ENCODE peak calls at places on chromosomes 2 and 18, in four cellular contexts. E is Right ventricle myocardium superior; Z is A549; U is stimulated activated CD4-positive, alpha-beta T cell treated with anti-CD3 and anti-CD28 coated beads, Interleukin-1b, Interleukin-23, amount 100 ng/mL, for 48 hours. X is an unnamed sample.
A peak's percentile ranks its signal among the peaks of the same experiment; 100 is the strongest.

GRCh38 chr2:199988176-199988575 is 32.8 kb downstream of the MAIP1 start:
- DNase-seq in E (no peak), Z (no peak), U (no peak), X (no peak)

GRCh38 chr18:4106407-4107033 is 348.6 kb downstream of the DLGAP1 start:
- DNase-seq in E (peak; percentile 65), Z (peak; percentile 3), U (peak; percentile 65), X (peak; percentile 71)

GRCh38 chr2:99960724-99961566 is 181.4 kb downstream of the AFF3 start:
- DNase-seq in E (peak; percentile 71), Z (no peak), U (no peak), X (no peak)

GRCh38 chr2:30689496-30690125 is 117.6 kb downstream of the CAPN13 start:
- DNase-seq in E (no peak), Z (no peak), U (no peak), X (no peak)

GRCh38 chr2:127105656-127106456 is 1.1 kb downstream of the BIN1 start:
- DNase-seq in E (no peak), Z (no peak), U (no peak), X (peak; percentile 21)

GRCh38 chr2:48572797-48573196 is 42.8 kb downstream of the STON1 start:
- DNase-seq in E (no peak), Z (no peak), U (no peak), X (no peak)

GRCh38 chr2:69645026-69645425 is 1.5 kb upstream of the AAK1 start:
- DNase-seq in E (no peak), Z (no peak), U (no peak), X (no peak)

GRCh38 chr2:45913539-45913938 is 262.1 kb downstream of the PRKCE start:
- DNase-seq in E (no peak), Z (no peak), U (no peak), X (no peak)

GRCh38 chr18:27964811-27965210 is 212.1 kb downstream of the CDH2 start:
- DNase-seq in E (no peak), Z (no peak), U (no peak), X (no peak)